ENCODE peak calls at places on chromosomes 7 and 10, in four cellular contexts. Q is body of pancreas, T is AG04450, O is colonic mucosa. E is an unnamed sample.

GRCh38 chr7:43584200-43584586 is 1.3 kb downstream of the STK17A start:
- DNase-seq in Q (peak), T (no peak), O (peak), E (no peak)

GRCh38 chr7:130917669-130918128 is 183.7 kb upstream of the KLF14 start:
- DNase-seq in Q (no peak), T (no peak), O (no peak), E (no peak)

GRCh38 chr10:124064676-124065075 is 28.7 kb downstream of the CHST15 start:
- DNase-seq in Q (no peak), T (no peak), O (no peak), E (no peak)

GRCh38 chr10:60905580-60905979 is 38.4 kb downstream of the RHOBTB1 start:
- DNase-seq in Q (no peak), T (peak), O (no peak), E (peak)

GRCh38 chr10:110901954-110902819 is 16.8 kb downstream of the BBIP1 start:
- DNase-seq in Q (no peak), T (no peak), O (no peak), E (no peak)

GRCh38 chr7:15764986-15765385 is 78.5 kb upstream of the MEOX2 start:
- DNase-seq in Q (no peak), T (no peak), O (peak), E (no peak)

GRCh38 chr7:51160990-51161615 is 155.5 kb downstream of the COBL start:
- DNase-seq in Q (peak), T (peak), O (peak), E (peak)

GRCh38 chr7:131305152-131305551 is 22.5 kb upstream of the MKLN1 start:
- DNase-seq in Q (no peak), T (no peak), O (no peak), E (no peak)

GRCh38 chr10:100168313-100168643 is 17.6 kb downstream of the ERLIN1 start:
- DNase-seq in Q (no peak), T (no peak), O (no peak), E (no peak)

GRCh38 chr7:130290745-130291144 is 2.2 kb upstream of the CPA4 start:
- DNase-seq in Q (peak), T (peak), O (no peak), E (no peak)

GRCh38 chr10:78223088-78223487 is 189.4 kb downstream of the RPS24 start:
- DNase-seq in Q (no peak), T (no peak), O (no peak), E (no peak)

GRCh38 chr10:72812798-72813430 is 80.6 kb upstream of the OIT3 start:
- DNase-seq in Q (no peak), T (no peak), O (no peak), E (peak)

GRCh38 chr10:93820434-93820833 is 62.7 kb downstream of the LGI1 start:
- DNase-seq in Q (no peak), T (no peak), O (no peak), E (no peak)

GRCh38 chr10:79927111-79927828 is 21.6 kb downstream of the SFTPD start:
- DNase-seq in Q (peak), T (no peak), O (no peak), E (no peak)

GRCh38 chr7:106367018-106367420 is 82.2 kb upstream of the NAMPT start:
- DNase-seq in Q (no peak), T (no peak), O (no peak), E (no peak)

GRCh38 chr10:129814681-129815646 is 149.1 kb downstream of the EBF3 start:
- DNase-seq in Q (peak), T (no peak), O (no peak), E (no peak)

GRCh38 chr10:91689731-91690168 is 56.9 kb upstream of the PPP1R3C start:
- DNase-seq in Q (no peak), T (no peak), O (no peak), E (peak)

GRCh38 chr7:70829221-70830059 is 302.5 kb upstream of the GALNT17 start:
- DNase-seq in Q (peak), T (no peak), O (peak), E (no peak)
- H3K4me3 ChIP-seq in Q (no peak), T (peak), O (no peak), E (peak)

GRCh38 chr10:106410331-106410730 is 754.2 kb downstream of the SORCS1 start:
- DNase-seq in Q (no peak), T (no peak), O (no peak), E (no peak)
- TF ChIP-seq CTCF in Q (no peak), T (no peak), O (no peak), E (no peak)

GRCh38 chr7:137668404-137668803 is 178.4 kb downstream of the DGKI start:
- DNase-seq in Q (no peak), T (no peak), O (no peak), E (no peak)
- H3K4me3 ChIP-seq in Q (no peak), T (no peak), O (no peak), E (no peak)

DNA sequence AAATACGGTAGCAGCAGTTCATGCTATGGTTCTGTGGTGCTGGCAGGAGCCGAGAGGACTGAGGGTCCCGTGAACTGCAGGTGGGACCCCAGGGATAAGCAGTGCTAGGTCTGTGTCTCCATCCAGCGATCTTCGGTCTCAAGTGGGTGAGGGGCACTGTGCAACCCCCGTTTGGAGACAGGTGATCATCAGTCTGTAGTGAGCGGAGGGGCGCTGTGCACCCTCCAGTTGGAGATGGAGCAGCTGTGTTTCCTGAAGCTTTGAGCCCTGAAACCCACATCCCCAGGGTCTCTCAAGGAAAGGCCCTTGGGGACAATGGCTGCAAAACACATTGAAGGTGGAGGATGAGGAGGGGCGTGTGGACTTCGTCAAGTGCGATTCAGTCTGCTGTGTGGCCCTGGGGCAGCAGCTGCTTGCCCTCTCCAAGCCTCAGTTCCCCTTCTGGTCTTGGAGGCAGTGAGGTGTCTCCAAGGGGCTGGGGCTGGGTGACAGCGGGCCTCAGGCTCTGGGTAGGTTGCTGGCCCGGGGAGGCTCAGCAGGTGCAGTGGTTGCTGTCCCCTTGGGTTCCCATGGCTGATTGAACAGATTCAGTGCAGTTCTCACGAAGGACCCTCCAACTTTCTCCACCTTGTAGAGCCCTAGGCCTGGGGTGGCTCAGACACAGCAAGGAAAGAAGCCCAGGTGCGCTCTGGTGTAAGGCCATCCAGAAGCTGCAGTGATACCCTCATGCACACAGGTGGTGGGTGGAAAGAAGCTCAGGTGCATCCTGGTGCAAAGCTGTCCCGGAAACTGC is 160.7 kb downstream of the ADARB2 start:
- DNase-seq in Q (no peak), T (no peak), O (no peak), E (no peak)
- TF ChIP-seq CTCF in Q (no peak), T (no peak), O (no peak), E (no peak)

GRCh38 chr7:18497082-18497481 is 1.5 kb downstream of the HDAC9 start:
- DNase-seq in Q (no peak), T (no peak), O (no peak), E (no peak)
- H3K4me3 ChIP-seq in Q (no peak), T (no peak), O (no peak), E (peak)

DNA sequence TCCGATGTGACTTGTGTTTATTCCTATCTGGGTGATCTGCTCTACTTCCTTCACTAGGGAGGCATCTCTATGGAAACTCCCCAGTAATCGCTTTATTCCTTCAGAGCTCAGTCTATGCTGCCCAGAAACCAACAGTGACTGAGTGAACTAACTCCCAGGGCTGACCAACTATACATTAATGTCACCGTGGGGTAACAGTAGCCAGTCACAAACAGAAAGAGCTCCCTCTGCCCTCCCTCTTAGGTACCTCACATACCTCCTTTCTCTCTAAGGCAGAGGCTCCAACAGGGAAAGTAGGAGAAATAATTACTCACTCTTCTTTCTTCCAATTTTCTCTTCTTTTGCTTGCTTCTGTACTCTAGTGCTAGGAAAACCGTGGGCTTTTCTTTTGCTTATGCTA is 855.0 kb downstream of the REEP3 start:
- DNase-seq in Q (no peak), T (no peak), O (no peak), E (no peak)
- TF ChIP-seq CTCF in Q (no peak), T (no peak), O (no peak), E (no peak)

DNA sequence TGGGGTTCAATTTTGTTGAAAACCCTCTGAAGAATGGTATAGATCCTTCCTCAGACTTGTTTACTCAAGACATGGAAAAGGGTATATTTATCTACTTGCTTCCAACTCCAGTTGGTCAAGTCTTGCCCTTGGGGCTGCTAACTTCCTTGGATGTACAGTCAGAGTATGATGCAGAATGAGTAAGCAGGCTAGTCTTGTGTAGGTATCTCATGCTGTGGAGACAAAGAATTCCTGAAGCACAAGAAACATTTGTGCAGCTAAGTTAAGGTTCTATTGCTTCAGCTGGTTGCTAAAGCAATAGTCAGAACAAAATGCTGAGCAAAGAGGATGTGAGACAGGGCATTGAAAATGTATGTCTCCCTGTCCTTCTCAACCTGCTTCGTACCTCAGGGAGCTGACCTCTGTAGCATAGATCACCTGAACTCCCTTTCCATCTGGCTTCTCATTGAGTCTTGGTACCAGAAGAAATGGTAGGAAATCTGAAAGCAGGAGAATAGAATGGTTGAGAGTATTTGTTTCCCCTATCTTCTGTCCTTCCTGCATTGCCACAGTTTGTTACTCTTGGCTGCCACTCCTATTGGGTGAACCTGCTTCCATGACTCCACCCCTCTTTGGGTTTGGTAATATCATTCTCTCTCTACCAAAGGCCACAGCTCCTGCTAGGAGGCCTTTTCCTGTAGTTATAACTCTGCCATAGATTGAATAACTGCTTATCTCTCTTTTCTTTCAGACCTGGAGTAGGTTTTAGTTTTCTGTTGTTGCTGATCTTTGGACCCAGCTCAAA is 346.0 kb downstream of the PHF14 start:
- DNase-seq in Q (no peak), T (no peak), O (no peak), E (no peak)
- H3K4me3 ChIP-seq in Q (no peak), T (no peak), O (no peak), E (no peak)

E was measured in AG04449.